ENCODE peak calls at places on chromosomes 13 and 19, in six cellular contexts. W is OCI-LY7, S is lower lobe of right lung, L is thoracic aorta, N is PC-9, B is heart right ventricle. Q is an unnamed sample. For H3K9me3, the result is how much of the 10 kb centered on the place peaks cover.

GRCh38 chr13:59318320-59318930 is 845.3 kb downstream of the DIAPH3 start:
- DNase-seq in B (peak), W (peak), L (no peak), S (no peak), N (peak), Q (no peak)

GRCh38 chr19:42267644-42268141 is 1.4 kb upstream of the CIC start:
- DNase-seq in N (no peak), S (peak), L (no peak), B (no peak), W (no peak), Q (no peak)

GRCh38 chr13:109345433-109345941 is 440.9 kb downstream of the IRS2 start:
- DNase-seq in N (no peak), S (no peak), B (no peak), W (no peak), L (no peak), Q (no peak)

GRCh38 chr19:8335343-8336071 is 7.6 kb downstream of the KANK3 start:
- DNase-seq in B (no peak), W (no peak), N (peak), L (no peak), S (no peak), Q (no peak)

GRCh38 chr13:49669735-49670309 is 21.5 kb downstream of the EBPL start:
- DNase-seq in B (peak), S (no peak), L (no peak), N (peak), W (peak), Q (no peak)

GRCh38 chr13:112073245-112074138 is 6.5 kb downstream of the SOX1 start:
- DNase-seq in S (no peak), W (no peak), L (no peak), N (no peak), B (no peak), Q (no peak)

GRCh38 chr13:63773476-63773875 is 2357.8 kb upstream of the PCDH20 start:
- DNase-seq in B (no peak), N (no peak), S (no peak), W (no peak), L (no peak), Q (no peak)

GRCh38 chr13:44402902-44403719 is 29.5 kb downstream of the SERP2 start:
- DNase-seq in L (no peak), W (no peak), B (no peak), S (no peak), N (peak), Q (peak)

GRCh38 chr19:18427752-18428131 is 8.5 kb downstream of the SSBP4 start:
- DNase-seq in S (no peak), N (no peak), W (no peak), L (no peak), B (no peak), Q (no peak)

GRCh38 chr19:6227156-6227940 is 52.4 kb downstream of the MLLT1 start:
- DNase-seq in B (no peak), S (peak), W (no peak), L (no peak), N (no peak), Q (no peak)

GRCh38 chr19:36051637-36052036 is 2.4 kb downstream of the THAP8 start:
- DNase-seq in L (no peak), W (no peak), S (no peak), N (no peak), B (no peak), Q (no peak)

GRCh38 chr19:36047835-36048234 is 6.2 kb downstream of the THAP8 start:
- DNase-seq in L (no peak), S (no peak), N (no peak), W (no peak), B (no peak), Q (no peak)

GRCh38 chr19:36054119-36054732 is at the start of gene THAP8:
- DNase-seq in L (peak), N (peak), S (peak), B (peak), W (peak), Q (peak)

GRCh38 chr19:36049080-36049698 is 4.9 kb downstream of the THAP8 start:
- DNase-seq in W (no peak), B (no peak), S (no peak), N (no peak), L (no peak), Q (no peak)

GRCh38 chr19:36051236-36051635 is 2.8 kb downstream of the THAP8 start:
- DNase-seq in B (no peak), W (peak), L (no peak), S (no peak), N (no peak), Q (no peak)
- TF ChIP-seq CTCF in B (peak), W (peak), L (no peak), S (no peak), N (no peak), Q (no peak)

GRCh38 chr13:76245920-76246319 is 609.8 kb downstream of the LMO7 start:
- DNase-seq in N (no peak), L (no peak), W (no peak), S (no peak), B (no peak), Q (no peak)
- H3K9me3 ChIP-seq in N (under half), L (under half), W (under half), S (under half), B (under half), Q (under half)

GRCh38 chr19:45251452-45252354 is 632 bp downstream of the MARK4 start:
- DNase-seq in S (peak), N (peak), B (no peak), W (peak), L (no peak), Q (no peak)
- TF ChIP-seq CTCF in S (no peak), N (no peak), B (no peak), W (peak), L (no peak), Q (no peak)

GRCh38 chr19:22832031-22832762 is at the start of gene ZNF723:
- DNase-seq in N (no peak), W (no peak), B (no peak), S (peak), L (no peak), Q (no peak)
- H3K9me3 ChIP-seq in N (under half), W (under half), B (half or more), S (under half), L (under half), Q (under half)

GRCh38 chr13:113155201-113155600 is 3.2 kb upstream of the PROZ start:
- DNase-seq in N (no peak), B (no peak), S (no peak), W (no peak), L (no peak), Q (no peak)
- TF ChIP-seq CTCF in N (no peak), B (no peak), S (no peak), W (no peak), L (no peak), Q (no peak)

DNA sequence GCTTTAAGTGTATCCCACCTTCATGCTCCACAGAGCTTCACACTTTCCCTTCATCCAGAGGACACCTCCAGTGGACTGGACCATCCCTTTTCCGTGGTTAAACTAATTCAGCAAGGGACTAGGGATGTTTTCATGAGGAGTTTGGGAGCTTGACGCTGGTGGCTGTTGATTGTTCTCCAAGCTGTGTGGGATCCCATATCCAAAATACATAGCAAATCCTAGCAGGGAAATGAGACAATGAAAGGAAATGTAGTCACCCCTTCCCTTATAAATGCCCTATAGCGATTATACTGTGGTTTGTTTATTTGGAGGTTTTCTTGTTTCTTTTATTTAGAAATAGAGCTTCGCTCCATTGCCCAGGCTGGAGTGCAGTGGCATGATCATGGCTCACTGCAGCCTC is 31.6 kb upstream of the DPRX start:
- DNase-seq in N (no peak), S (no peak), B (no peak), W (no peak), L (no peak), Q (no peak)
- H3K9me3 ChIP-seq in N (under half), S (under half), B (under half), W (under half), L (under half), Q (under half)

GRCh38 chr19:43362179-43362578 is 8.7 kb downstream of the CD177 start:
- DNase-seq in B (no peak), L (no peak), N (no peak), S (no peak), W (no peak), Q (no peak)

GRCh38 chr19:43367822-43368221 is 14.3 kb downstream of the CD177 start:
- DNase-seq in N (no peak), L (no peak), B (no peak), S (no peak), W (no peak), Q (no peak)

GRCh38 chr19:43362745-43363144 is 9.3 kb downstream of the CD177 start:
- DNase-seq in B (no peak), S (no peak), L (no peak), N (no peak), W (no peak), Q (no peak)
- TF ChIP-seq CTCF in B (no peak), S (no peak), L (no peak), N (no peak), W (no peak), Q (no peak)

DNA sequence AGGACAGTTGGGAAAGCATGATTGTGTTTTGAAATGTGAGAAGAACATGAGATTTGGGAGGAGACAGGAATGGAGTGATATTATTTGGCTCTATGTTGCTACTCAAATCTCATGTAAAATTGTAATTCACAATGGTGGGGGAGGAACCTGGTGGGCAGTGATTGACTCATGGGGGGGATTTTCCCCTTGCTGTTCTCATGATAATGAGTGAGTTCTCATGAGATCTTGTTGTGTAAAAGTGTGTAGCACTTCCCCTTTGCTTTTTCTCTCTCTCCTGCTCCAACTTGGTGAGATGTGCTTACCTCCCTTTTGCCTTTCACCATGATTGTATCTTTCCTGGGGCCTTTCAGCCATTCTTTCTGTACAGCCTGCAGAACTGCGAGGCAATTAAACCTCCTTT is 1261.0 kb upstream of the ATXN8OS start:
- DNase-seq in B (no peak), N (no peak), L (no peak), W (no peak), S (no peak), Q (no peak)
- H3K9me3 ChIP-seq in B (under half), N (under half), L (under half), W (under half), S (under half), Q (under half)

DNA sequence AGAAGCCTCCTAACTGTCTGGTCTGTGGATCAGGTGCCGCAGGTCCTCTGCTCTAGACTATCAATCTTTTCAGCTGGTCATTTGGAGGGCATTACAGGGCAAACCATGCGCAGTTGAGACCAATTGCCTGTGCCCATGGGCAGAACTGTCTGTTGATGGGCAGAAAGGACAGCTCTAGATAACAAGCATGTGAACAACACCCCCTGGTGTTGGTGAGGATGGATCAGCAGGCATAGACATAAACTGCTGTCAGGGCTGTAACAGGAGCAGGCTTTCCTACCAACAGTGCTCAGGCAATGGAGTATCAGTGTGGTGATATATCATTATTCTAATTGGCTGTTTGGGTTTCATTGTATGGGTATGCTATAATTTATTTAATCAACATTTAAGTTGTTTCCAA is 104.7 kb upstream of the KL start:
- DNase-seq in W (peak), S (no peak), B (no peak), N (no peak), L (no peak), Q (no peak)
- TF ChIP-seq CTCF in W (peak), S (peak), B (peak), N (peak), L (no peak), Q (no peak)

DNA sequence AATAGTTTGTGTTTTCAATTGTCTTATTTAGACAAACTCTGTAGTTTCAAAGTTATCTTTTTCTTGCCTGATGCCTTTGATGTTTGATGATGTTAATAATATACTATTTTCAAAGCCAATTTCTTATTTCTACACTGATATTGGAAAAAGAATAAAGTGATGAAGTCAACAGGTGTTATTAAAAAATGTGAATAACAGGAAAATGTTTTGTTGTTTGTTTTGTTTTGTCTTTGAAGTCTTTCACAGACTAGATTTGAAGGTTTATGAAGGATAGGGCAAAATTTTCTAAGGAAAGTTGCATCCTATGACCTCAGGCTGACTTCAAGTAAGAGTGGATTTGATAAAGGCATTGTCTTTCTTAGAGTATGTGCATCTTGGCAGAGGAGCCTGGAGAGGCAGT is 31.2 kb downstream of the ZNF790 start:
- DNase-seq in S (no peak), W (no peak), B (no peak), N (no peak), L (no peak), Q (no peak)
- H3K9me3 ChIP-seq in S (half or more), W (under half), B (half or more), N (under half), L (half or more), Q (half or more)